ENCODE peak calls at places on chromosomes 11 and 22, in six cellular contexts. S, M, T, Y, E and A are unnamed samples.

GRCh38 chr11:45852712-45853101 is 5.4 kb downstream of the CRY2 start:
- DNase-seq in S (no peak), M (no peak), T (peak), Y (no peak), E (no peak), A (peak)

GRCh38 chr22:45210174-45210573 is 30.5 kb downstream of the KIAA0930 start:
- DNase-seq in S (no peak), M (no peak), T (no peak), Y (no peak), E (no peak), A (no peak)

GRCh38 chr22:32020117-32020516 is 22.9 kb upstream of the SLC5A1 start:
- DNase-seq in S (no peak), M (no peak), T (no peak), Y (no peak), E (no peak), A (no peak)

GRCh38 chr11:32053151-32053550 is 37.7 kb upstream of the RCN1 start:
- DNase-seq in S (no peak), M (no peak), T (no peak), Y (no peak), E (no peak), A (no peak)

GRCh38 chr11:43638717-43639116 is 41.8 kb upstream of the HSD17B12 start:
- DNase-seq in S (no peak), M (no peak), T (no peak), Y (no peak), E (no peak), A (no peak)

GRCh38 chr22:44702479-44703219 is 645 bp downstream of the PRR5 start:
- DNase-seq in S (no peak), M (peak), T (no peak), Y (no peak), E (peak), A (no peak)

GRCh38 chr11:68302256-68303054 is 9.9 kb upstream of the LRP5 start:
- DNase-seq in S (no peak), M (no peak), T (no peak), Y (peak), E (no peak), A (no peak)

GRCh38 chr11:94768602-94769511 is 701 bp downstream of the AMOTL1 start:
- DNase-seq in S (no peak), M (peak), T (peak), Y (peak), E (peak), A (peak)

GRCh38 chr22:28064941-28065340 is 145.9 kb upstream of the PITPNB start:
- DNase-seq in S (no peak), M (no peak), T (no peak), Y (no peak), E (no peak), A (no peak)

GRCh38 chr11:121521145-121522042 is 68.6 kb upstream of the SORL1-AS1 start:
- DNase-seq in S (no peak), M (no peak), T (no peak), Y (no peak), E (no peak), A (no peak)

GRCh38 chr22:49202226-49202625 is 625.4 kb downstream of the BRD1 start:
- DNase-seq in S (no peak), M (peak), T (no peak), Y (peak), E (no peak), A (peak)

GRCh38 chr11:85896871-85897270 is 41.7 kb downstream of the CCDC83 start:
- DNase-seq in S (no peak), M (no peak), T (no peak), Y (no peak), E (no peak), A (no peak)

GRCh38 chr11:115590254-115590653 is 86.0 kb upstream of the CADM1 start:
- DNase-seq in S (no peak), M (no peak), T (peak), Y (no peak), E (peak), A (no peak)

DNA sequence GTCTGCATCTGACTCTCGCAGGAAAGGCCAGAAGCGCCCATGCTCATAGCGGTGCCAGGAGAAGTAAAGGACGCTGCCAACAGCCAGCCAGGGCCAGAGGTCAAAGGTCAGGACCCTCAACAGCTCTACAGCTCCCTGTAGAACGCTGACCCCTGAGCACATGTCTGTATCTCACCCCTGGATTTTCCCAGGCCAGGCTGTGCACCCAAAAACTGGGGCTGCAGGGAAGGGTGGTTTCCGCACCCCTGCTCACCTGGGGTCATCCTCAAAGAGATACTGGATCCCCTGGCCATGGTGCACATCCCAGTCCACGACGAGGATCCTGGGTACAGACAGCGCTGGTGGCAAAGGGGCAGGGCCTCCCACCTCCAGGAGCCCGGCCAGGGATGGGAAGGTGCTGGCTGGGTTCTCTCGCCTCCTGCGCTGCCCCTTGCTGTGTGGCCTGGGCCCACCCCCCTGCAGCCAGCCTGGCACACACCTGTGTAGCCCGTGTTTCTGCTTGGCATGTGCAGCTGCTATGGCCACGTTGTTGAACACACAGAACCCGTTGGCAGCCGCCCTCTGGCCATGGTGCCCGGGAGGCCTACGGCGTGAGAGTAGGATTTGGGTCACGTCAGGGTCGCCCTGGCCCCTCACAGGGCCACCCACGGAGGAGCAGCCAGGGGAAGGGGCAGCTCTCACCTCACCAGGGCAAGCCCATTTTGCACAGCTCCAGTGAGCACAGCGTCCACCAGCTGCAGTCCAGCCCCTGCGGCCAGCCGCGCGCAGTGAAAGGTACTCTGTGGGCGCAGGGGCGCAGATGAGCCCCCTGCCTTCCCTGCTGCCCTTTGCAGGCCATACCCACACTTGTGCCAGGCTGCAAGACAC is 1.4 kb downstream of the HDAC10 start:
- DNase-seq in S (no peak), M (no peak), T (no peak), Y (no peak), E (no peak), A (no peak)
- H3K4me3 ChIP-seq in S (no peak), M (no peak), T (peak), Y (peak), E (no peak), A (peak)

GRCh38 chr11:111366560-111367410 is 12.3 kb downstream of the POU2AF1 start:
- DNase-seq in S (no peak), M (no peak), T (no peak), Y (no peak), E (no peak), A (no peak)

GRCh38 chr11:111370270-111370901 is 8.7 kb downstream of the POU2AF1 start:
- DNase-seq in S (no peak), M (no peak), T (no peak), Y (no peak), E (no peak), A (no peak)

GRCh38 chr11:111368285-111368560 is 10.9 kb downstream of the POU2AF1 start:
- DNase-seq in S (no peak), M (no peak), T (no peak), Y (no peak), E (no peak), A (no peak)

GRCh38 chr11:111365722-111366559 is 13.1 kb downstream of the POU2AF1 start:
- DNase-seq in S (no peak), M (no peak), T (no peak), Y (no peak), E (no peak), A (no peak)

DNA sequence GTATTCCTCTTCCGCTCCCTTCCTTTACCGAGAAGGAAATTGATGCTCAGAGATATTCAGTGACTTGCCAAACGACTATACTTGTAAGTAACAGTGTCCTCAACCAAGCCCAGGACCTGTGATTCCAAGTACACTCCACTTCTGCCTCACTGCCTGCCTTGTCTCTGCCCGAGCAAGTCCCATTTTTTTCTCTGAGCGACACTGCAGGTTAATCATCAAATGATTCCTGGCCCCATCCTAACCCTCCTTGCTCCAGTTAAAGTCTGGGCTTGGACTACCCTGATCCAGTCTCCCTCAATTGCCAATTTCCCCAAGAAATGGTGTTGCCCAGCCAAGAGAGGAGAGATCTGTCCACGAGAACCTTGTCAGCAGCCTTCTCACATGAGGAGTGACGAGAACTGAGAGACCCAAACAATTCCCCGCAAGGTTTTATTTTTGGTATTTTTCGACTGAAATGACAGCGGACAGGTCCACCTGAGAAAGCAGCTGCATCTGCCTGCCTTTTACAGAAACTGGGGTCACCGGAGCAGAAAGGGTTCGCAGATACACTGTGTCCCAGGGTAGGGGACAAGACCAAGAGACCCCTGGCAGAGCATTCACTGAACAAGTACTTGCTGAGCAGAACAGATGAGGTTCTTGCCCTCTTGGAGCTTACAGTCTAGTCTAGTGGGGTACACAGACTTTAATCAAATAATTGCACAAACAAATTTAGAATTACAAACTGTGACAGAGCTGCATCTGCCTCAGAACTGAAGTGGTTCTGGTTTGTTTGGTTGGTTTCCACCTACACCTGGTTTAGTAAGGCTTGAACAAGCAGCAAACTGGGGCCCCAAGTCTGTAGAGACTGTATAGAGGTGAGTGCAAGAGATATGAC is 11.4 kb downstream of the POU2AF1 start:
- DNase-seq in S (no peak), M (no peak), T (no peak), Y (no peak), E (no peak), A (no peak)
- H3K27ac ChIP-seq in S (no peak), M (no peak), T (no peak), Y (no peak), E (no peak), A (no peak)

DNA sequence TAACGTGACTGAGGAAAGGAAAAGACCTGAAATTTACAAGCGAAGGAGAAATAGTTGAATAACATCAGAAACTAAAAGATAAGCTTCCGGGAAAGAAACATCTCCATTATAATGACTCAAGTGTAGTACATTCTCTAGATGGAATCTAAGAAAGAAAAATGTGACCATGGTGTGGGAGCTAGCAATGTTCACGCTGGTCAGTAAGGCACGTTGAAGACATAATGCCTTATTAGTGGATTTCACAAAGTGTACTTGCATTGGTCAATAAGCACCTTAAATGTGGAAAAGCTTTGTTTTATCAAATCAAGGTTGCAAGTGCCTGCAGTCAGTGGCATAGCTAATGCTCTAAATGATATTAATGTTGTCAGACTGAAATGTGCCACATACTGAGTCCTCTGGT is 2.8 kb upstream of the LARGE1 start:
- DNase-seq in S (no peak), M (no peak), T (no peak), Y (no peak), E (no peak), A (no peak)
- H3K4me3 ChIP-seq in S (peak), M (peak), T (peak), Y (peak), E (peak), A (peak)

GRCh38 chr11:61903845-61904244 is 12.5 kb upstream of the FADS3 start:
- DNase-seq in S (no peak), M (no peak), T (no peak), Y (no peak), E (no peak), A (no peak)

GRCh38 chr11:61902313-61902712 is 11.0 kb upstream of the FADS3 start:
- DNase-seq in S (no peak), M (no peak), T (no peak), Y (no peak), E (no peak), A (no peak)

GRCh38 chr11:61899146-61899841 is 7.9 kb upstream of the FADS3 start:
- DNase-seq in S (peak), M (peak), T (peak), Y (peak), E (peak), A (peak)

GRCh38 chr11:61900251-61900650 is 8.9 kb upstream of the FADS3 start:
- DNase-seq in S (no peak), M (no peak), T (no peak), Y (no peak), E (no peak), A (no peak)

DNA sequence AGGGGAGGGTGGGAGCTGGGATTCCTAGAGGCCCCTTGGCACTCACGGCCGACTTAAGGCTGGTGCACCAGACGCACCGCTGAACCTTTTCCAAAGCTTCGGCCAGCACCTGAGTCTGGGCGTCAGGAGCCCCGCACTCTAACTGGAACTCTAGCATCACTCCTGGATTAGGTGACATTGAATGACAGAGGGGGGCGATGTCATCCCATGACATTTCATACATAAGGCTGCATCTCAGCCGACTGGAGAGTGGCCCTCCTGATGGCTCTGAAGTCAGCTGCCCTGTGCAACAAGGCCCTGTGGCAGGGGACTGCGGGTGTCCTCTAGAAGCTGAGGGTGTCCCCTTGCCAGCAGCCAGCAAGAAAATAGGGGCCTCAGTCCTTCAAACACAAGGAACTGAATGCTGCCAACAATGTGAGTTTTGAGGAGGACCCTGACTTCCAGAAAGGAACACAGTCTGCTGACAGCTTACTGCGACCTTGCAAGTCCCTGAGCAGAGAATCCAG is 10.1 kb upstream of the FADS3 start:
- DNase-seq in S (no peak), M (no peak), T (no peak), Y (no peak), E (no peak), A (no peak)
- H3K27ac ChIP-seq in S (no peak), M (no peak), T (peak), Y (no peak), E (no peak), A (no peak)

GRCh38 chr11:17734986-17735822 is 623 bp downstream of the KCNC1 start:
- DNase-seq in S (no peak), M (peak), T (peak), Y (peak), E (peak), A (peak)
- H3K4me3 ChIP-seq in S (peak), M (peak), T (peak), Y (peak), E (peak), A (peak)